ENCODE peak calls at places on chromosomes 11 and 22, in four cellular contexts. L, O, J and R are unnamed samples.

GRCh38 chr22:29116397-29117123 is 43.7 kb downstream of the KREMEN1 start:
- DNase-seq in L (no peak), O (no peak), J (no peak), R (no peak)

GRCh38 chr11:124622531-124623451 is at the start of gene TBRG1:
- DNase-seq in L (peak; percentile 83), O (peak; percentile 50), J (peak; percentile 78), R (peak; percentile 91)

GRCh38 chr11:48040830-48041444 is 60.6 kb downstream of the PTPRJ start:
- DNase-seq in L (no peak), O (no peak), J (no peak), R (no peak)

GRCh38 chr22:23847991-23848864 is 9.4 kb upstream of the DERL3 start:
- DNase-seq in L (no peak), O (no peak), J (no peak), R (no peak)

GRCh38 chr22:45006873-45007246 is 2.9 kb downstream of the PHF21B start:
- DNase-seq in L (no peak), O (no peak), J (no peak), R (no peak)

GRCh38 chr22:26542831-26543230 is 30.6 kb upstream of the TFIP11 start:
- DNase-seq in L (no peak), O (no peak), J (no peak), R (peak; percentile 78)

GRCh38 chr11:96254087-96254486 is 88.9 kb downstream of the MAML2 start:
- DNase-seq in L (no peak), O (peak; percentile 91), J (no peak), R (no peak)

GRCh38 chr11:72627594-72628281 is 46.5 kb downstream of the PDE2A start:
- DNase-seq in L (no peak), O (no peak), J (no peak), R (no peak)

GRCh38 chr11:94134651-94135512 is 6.2 kb downstream of the PANX1 start:
- DNase-seq in L (no peak), O (no peak), J (no peak), R (no peak)

GRCh38 chr22:19579880-19580279 is 55.7 kb upstream of the CLDN5 start:
- DNase-seq in L (peak; percentile 67), O (peak; percentile 7), J (no peak), R (no peak)

GRCh38 chr22:47259990-47260389 is 497.5 kb downstream of the TBC1D22A start:
- DNase-seq in L (no peak), O (no peak), J (no peak), R (no peak)

GRCh38 chr11:128685383-128686044 is 8.4 kb upstream of the FLI1 start:
- DNase-seq in L (no peak), O (no peak), J (no peak), R (no peak)

GRCh38 chr11:3169235-3169951 is 4.3 kb upstream of the OSBPL5 start:
- DNase-seq in L (peak; percentile 81), O (no peak), J (peak; percentile 9), R (peak; percentile 84)

GRCh38 chr11:933002-933820 is 7.5 kb downstream of the AP2A2 start:
- DNase-seq in L (no peak), O (no peak), J (no peak), R (no peak)

GRCh38 chr22:32849501-32849900 is 48.0 kb downstream of the TIMP3 start:
- DNase-seq in L (no peak), O (no peak), J (no peak), R (no peak)

GRCh38 chr11:60977224-60977623 is 5.7 kb downstream of the CD6 start:
- DNase-seq in L (no peak), O (no peak), J (no peak), R (no peak)

GRCh38 chr11:61357233-61357893 is 4.3 kb downstream of the CYB561A3 start:
- DNase-seq in L (no peak), O (peak; percentile 92), J (no peak), R (peak; percentile 79)

GRCh38 chr11:88352139-88352538 is 14.6 kb upstream of the CTSC start:
- DNase-seq in L (no peak), O (no peak), J (no peak), R (no peak)

GRCh38 chr11:119101367-119101758 is 290 bp downstream of the DPAGT1 start:
- DNase-seq in L (peak; percentile 49), O (no peak), J (no peak), R (no peak)

GRCh38 chr11:101583180-101584128 is at the start of gene TRPC6:
- DNase-seq in L (no peak), O (no peak), J (no peak), R (no peak)

GRCh38 chr11:118791961-118792578 is 1.1 kb upstream of the DDX6 start:
- DNase-seq in L (peak; percentile 43), O (no peak), J (peak; percentile 17), R (peak; percentile 38)

GRCh38 chr22:26565181-26565580 is 24.8 kb downstream of the TPST2 start:
- DNase-seq in L (no peak), O (no peak), J (no peak), R (no peak)

GRCh38 chr11:112797653-112798293 is 163.4 kb upstream of the NCAM1 start:
- DNase-seq in L (peak; percentile 68), O (no peak), J (peak; percentile 29), R (peak; percentile 4)

GRCh38 chr22:45072322-45072903 is 62.6 kb upstream of the PHF21B start:
- DNase-seq in L (peak; percentile 41), O (no peak), J (no peak), R (no peak)

GRCh38 chr22:33000342-33001280 is 57.6 kb downstream of the SYN3 start:
- DNase-seq in L (peak; percentile 52), O (no peak), J (no peak), R (no peak)

GRCh38 chr22:35230839-35231584 is 26.3 kb upstream of the HMGXB4 start:
- DNase-seq in L (peak; percentile 18), O (no peak), J (no peak), R (peak; percentile 32)

DNA sequence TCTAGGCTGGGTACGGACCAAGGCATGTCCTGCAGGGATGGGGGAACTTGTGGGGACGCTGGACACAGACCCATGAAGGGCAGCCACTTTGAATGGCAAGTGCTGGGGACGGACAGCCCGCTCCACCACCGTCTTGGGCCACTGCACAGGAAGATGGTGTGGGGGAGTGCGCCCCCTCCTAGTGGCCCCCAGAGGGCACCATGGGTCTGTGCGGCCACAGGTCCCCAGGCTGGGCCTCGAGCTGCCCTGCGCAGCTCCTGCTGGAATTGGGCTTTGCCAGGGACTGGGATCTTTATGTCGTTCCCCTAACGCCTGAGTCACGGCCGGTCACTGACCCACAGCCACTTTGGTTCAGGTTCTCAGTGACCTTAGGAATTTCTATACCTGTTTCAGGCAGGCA is 44.4 kb downstream of the NAT10 start:
- DNase-seq in L (peak; percentile 47), O (no peak), J (no peak), R (no peak)
- TF ChIP-seq POLR2AphosphoS5 in L (no peak), O (no peak), J (no peak), R (no peak)

GRCh38 chr11:9568161-9568853 is 5.2 kb upstream of the WEE1 start:
- DNase-seq in L (no peak), O (no peak), J (no peak), R (no peak)

GRCh38 chr11:9567401-9567800 is 6.1 kb upstream of the WEE1 start:
- DNase-seq in L (no peak), O (no peak), J (no peak), R (no peak)

GRCh38 chr11:9566561-9567063 is 6.9 kb upstream of the WEE1 start:
- DNase-seq in L (no peak), O (no peak), J (no peak), R (no peak)

GRCh38 chr11:9563196-9563730 is 10.2 kb upstream of the WEE1 start:
- DNase-seq in L (no peak), O (no peak), J (no peak), R (no peak)

GRCh38 chr11:9565822-9566560 is 7.5 kb upstream of the WEE1 start:
- DNase-seq in L (peak; percentile 83), O (peak; percentile 84), J (peak; percentile 32), R (peak; percentile 23)
- TF ChIP-seq SPI1 in L (no peak), O (no peak), J (no peak), R (no peak)

DNA sequence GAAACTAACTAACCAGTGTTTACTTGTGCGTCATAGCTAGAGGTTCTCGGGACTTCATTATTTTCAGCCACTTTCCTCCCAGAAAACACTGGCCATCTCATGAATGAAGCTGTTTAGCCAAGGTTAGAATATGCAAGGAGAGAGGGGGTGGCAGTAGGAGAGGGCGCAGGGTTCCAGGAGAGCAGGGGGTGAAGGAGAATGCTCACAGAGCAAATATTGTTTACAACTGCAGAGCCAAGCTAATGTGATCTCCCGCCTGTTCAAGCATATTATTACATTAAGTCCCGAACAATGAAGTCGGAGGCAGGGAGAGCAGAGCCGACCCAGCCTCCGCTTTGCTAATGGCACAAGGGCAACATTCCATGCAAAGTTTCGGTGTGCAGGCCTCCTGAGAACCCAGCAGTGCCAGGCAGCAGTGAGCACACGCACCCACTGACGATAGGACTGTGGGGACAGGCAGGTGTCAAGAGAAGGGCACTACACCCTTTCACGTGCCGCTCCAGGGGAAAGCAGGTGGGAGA is 80.1 kb downstream of the MICAL3 start:
- DNase-seq in L (no peak), O (no peak), J (no peak), R (no peak)
- TF ChIP-seq POLR2AphosphoS5 in L (no peak), O (no peak), J (no peak), R (no peak)

GRCh38 chr22:31212783-31213626 is 907 bp downstream of the LIMK2 start:
- DNase-seq in L (no peak), O (no peak), J (no peak), R (no peak)

GRCh38 chr22:31210830-31211503 is 1.1 kb upstream of the LIMK2 start:
- DNase-seq in L (no peak), O (no peak), J (no peak), R (no peak)

GRCh38 chr22:31211862-31212730 is at the start of gene LIMK2:
- DNase-seq in L (peak; percentile 95), O (peak; percentile 60), J (peak; percentile 93), R (peak; percentile 94)

GRCh38 chr22:31211504-31211861 is 615 bp upstream of the LIMK2 start:
- DNase-seq in L (no peak), O (no peak), J (no peak), R (no peak)

DNA sequence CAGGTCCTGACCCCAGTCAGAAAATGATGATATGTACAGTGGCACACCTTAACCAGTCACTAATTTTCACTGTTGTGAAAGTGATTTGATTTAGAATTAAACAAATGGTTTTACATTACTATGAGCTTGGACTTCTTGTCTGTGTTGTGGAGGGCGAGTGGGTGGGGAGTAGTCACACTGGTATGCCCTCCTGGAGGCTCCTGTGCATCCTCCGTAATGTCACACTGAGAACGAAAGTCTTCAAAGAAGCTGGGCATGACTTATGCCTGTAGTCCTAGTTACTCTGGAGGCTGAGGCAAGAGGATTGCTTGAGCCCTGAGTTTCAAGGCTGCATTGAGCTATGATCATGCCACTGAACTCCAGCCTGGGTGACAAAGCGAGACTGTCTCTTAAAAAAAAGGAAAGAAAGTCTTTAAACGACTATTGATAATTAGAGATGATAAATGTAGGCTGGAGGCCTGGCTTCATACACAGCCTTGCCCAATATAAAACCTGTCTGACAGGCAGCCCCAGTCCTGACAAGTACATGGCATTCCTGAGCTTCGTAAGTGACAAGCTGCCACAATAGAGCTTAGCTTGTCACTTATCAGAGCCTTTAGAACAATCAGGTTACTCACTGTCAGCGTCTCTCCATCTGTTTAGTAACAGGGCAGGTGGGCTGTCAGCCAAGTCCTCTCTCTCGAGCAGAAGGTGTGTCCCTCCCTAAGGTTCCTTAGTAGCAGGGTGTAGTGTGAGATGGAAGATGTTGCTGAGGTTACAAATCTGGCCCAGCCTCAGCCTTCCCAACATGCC is 5.0 kb upstream of the LIMK2 start:
- DNase-seq in L (no peak), O (no peak), J (no peak), R (no peak)
- TF ChIP-seq SPI1 in L (no peak), O (no peak), J (no peak), R (no peak)